ENCODE peak calls at places on chromosomes 11 and 22, in six cellular contexts. One of them, this sample, is unnamed.

GRCh38 chr11:128733440-128734115 is 39.7 kb downstream of the FLI1 start:
- DNase-seq in ovary: no peak
- DNase-seq in cardiac muscle cell: no peak
- DNase-seq in AG09309: no peak
- DNase-seq in CD8-positive, alpha-beta T cell: no peak
- DNase-seq in tibial artery: no peak
- DNase-seq in this sample: peak

GRCh38 chr11:88231894-88232482 is 56.7 kb upstream of the RAB38 start:
- DNase-seq in ovary: no peak
- DNase-seq in cardiac muscle cell: peak
- DNase-seq in AG09309: peak
- DNase-seq in CD8-positive, alpha-beta T cell: no peak
- DNase-seq in tibial artery: no peak
- DNase-seq in this sample: peak

GRCh38 chr11:11580831-11581492 is 40.8 kb downstream of the GALNT18 start:
- DNase-seq in ovary: no peak
- DNase-seq in cardiac muscle cell: no peak
- DNase-seq in AG09309: no peak
- DNase-seq in CD8-positive, alpha-beta T cell: no peak
- DNase-seq in tibial artery: no peak
- DNase-seq in this sample: no peak

GRCh38 chr22:44204937-44205712 is 24.4 kb downstream of the PARVG start:
- DNase-seq in ovary: peak
- DNase-seq in cardiac muscle cell: no peak
- DNase-seq in AG09309: no peak
- DNase-seq in CD8-positive, alpha-beta T cell: no peak
- DNase-seq in tibial artery: peak
- DNase-seq in this sample: no peak

GRCh38 chr11:62702241-62702640 is 5.0 kb downstream of the BSCL2 start:
- DNase-seq in ovary: no peak
- DNase-seq in cardiac muscle cell: no peak
- DNase-seq in AG09309: no peak
- DNase-seq in CD8-positive, alpha-beta T cell: no peak
- DNase-seq in tibial artery: no peak
- DNase-seq in this sample: no peak

GRCh38 chr22:47294571-47294970 is 532.1 kb downstream of the TBC1D22A start:
- DNase-seq in ovary: no peak
- DNase-seq in cardiac muscle cell: no peak
- DNase-seq in AG09309: no peak
- DNase-seq in CD8-positive, alpha-beta T cell: no peak
- DNase-seq in tibial artery: no peak
- DNase-seq in this sample: no peak

GRCh38 chr11:93532285-93532789 is 10.9 kb downstream of the SMCO4 start:
- DNase-seq in ovary: no peak
- DNase-seq in cardiac muscle cell: peak
- DNase-seq in AG09309: no peak
- DNase-seq in CD8-positive, alpha-beta T cell: no peak
- DNase-seq in tibial artery: no peak
- DNase-seq in this sample: peak

GRCh38 chr11:128757886-128758612 is 64.2 kb downstream of the FLI1 start:
- DNase-seq in ovary: no peak
- DNase-seq in cardiac muscle cell: no peak
- DNase-seq in AG09309: no peak
- DNase-seq in CD8-positive, alpha-beta T cell: no peak
- DNase-seq in tibial artery: no peak
- DNase-seq in this sample: no peak

GRCh38 chr11:63549411-63549810 is 12.8 kb downstream of the PLAAT4 start:
- DNase-seq in ovary: no peak
- DNase-seq in cardiac muscle cell: no peak
- DNase-seq in AG09309: no peak
- DNase-seq in CD8-positive, alpha-beta T cell: no peak
- DNase-seq in tibial artery: no peak
- DNase-seq in this sample: no peak

GRCh38 chr22:45891996-45892621 is 84.9 kb downstream of the WNT7B start:
- DNase-seq in ovary: no peak
- DNase-seq in cardiac muscle cell: no peak
- DNase-seq in AG09309: no peak
- DNase-seq in CD8-positive, alpha-beta T cell: no peak
- DNase-seq in tibial artery: no peak
- DNase-seq in this sample: no peak

DNA sequence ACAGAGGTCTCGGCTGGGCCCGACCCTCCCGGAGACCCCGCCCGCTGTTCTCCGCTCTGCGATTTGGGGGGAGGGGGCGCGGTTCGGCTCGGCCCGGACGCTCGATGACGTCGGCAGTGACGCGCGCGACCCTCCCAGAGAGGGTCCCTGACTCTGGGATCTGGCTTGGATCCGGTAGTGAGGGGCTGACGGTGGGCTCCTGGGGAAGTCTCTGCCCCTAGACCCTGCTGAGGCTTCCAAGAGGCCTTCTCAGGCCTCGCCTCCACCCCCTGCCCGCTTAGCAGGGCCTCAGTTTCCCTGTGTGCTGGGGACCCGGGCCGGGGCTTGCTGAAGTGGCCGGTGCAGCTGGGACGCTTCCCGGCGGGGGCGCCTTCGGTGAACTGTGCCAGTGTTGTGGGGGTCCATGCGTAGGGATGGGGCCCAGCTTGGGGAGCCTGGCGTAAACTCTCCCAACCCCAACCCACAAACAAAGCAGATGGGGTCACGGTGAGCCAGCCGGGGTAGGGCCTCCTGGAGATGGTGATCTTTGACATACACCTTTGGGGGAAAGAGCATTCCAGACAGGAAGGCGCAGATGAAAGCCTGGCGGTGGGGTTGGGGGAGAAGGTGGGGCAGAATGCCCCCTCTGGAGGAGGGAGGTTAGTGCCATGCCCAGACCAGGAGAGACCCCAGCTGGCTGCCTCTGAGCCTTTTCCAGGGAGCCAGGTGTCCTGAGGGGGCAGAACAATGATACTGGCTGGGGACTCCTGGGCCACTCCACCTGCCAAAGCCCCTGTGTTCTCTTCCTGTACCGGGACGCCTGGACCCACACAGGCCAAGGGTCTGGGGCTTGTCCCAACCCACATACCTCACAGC is 1.0 kb downstream of the B4GALNT4 start:
- DNase-seq in ovary: peak
- DNase-seq in cardiac muscle cell: no peak
- DNase-seq in AG09309: no peak
- DNase-seq in CD8-positive, alpha-beta T cell: no peak
- DNase-seq in tibial artery: no peak
- DNase-seq in this sample: no peak
- H3K4me3 ChIP-seq in ovary: peak
- H3K4me3 ChIP-seq in cardiac muscle cell: peak
- H3K4me3 ChIP-seq in AG09309: peak
- H3K4me3 ChIP-seq in CD8-positive, alpha-beta T cell: no peak
- H3K4me3 ChIP-seq in tibial artery: no peak
- H3K4me3 ChIP-seq in this sample: no peak

GRCh38 chr11:75430692-75431532 is 2.1 kb downstream of the KLHL35 start:
- DNase-seq in ovary: no peak
- DNase-seq in cardiac muscle cell: no peak
- DNase-seq in AG09309: no peak
- DNase-seq in CD8-positive, alpha-beta T cell: no peak
- DNase-seq in tibial artery: no peak
- DNase-seq in this sample: no peak

GRCh38 chr11:75428989-75429640 is 3.9 kb downstream of the KLHL35 start:
- DNase-seq in ovary: no peak
- DNase-seq in cardiac muscle cell: no peak
- DNase-seq in AG09309: no peak
- DNase-seq in CD8-positive, alpha-beta T cell: no peak
- DNase-seq in tibial artery: no peak
- DNase-seq in this sample: no peak

GRCh38 chr11:75429641-75429901 is 3.4 kb downstream of the KLHL35 start:
- DNase-seq in ovary: no peak
- DNase-seq in cardiac muscle cell: no peak
- DNase-seq in AG09309: no peak
- DNase-seq in CD8-positive, alpha-beta T cell: no peak
- DNase-seq in tibial artery: no peak
- DNase-seq in this sample: no peak

GRCh38 chr11:75431533-75432525 is 1.2 kb downstream of the KLHL35 start:
- DNase-seq in ovary: no peak
- DNase-seq in cardiac muscle cell: no peak
- DNase-seq in AG09309: no peak
- DNase-seq in CD8-positive, alpha-beta T cell: no peak
- DNase-seq in tibial artery: no peak
- DNase-seq in this sample: no peak

DNA sequence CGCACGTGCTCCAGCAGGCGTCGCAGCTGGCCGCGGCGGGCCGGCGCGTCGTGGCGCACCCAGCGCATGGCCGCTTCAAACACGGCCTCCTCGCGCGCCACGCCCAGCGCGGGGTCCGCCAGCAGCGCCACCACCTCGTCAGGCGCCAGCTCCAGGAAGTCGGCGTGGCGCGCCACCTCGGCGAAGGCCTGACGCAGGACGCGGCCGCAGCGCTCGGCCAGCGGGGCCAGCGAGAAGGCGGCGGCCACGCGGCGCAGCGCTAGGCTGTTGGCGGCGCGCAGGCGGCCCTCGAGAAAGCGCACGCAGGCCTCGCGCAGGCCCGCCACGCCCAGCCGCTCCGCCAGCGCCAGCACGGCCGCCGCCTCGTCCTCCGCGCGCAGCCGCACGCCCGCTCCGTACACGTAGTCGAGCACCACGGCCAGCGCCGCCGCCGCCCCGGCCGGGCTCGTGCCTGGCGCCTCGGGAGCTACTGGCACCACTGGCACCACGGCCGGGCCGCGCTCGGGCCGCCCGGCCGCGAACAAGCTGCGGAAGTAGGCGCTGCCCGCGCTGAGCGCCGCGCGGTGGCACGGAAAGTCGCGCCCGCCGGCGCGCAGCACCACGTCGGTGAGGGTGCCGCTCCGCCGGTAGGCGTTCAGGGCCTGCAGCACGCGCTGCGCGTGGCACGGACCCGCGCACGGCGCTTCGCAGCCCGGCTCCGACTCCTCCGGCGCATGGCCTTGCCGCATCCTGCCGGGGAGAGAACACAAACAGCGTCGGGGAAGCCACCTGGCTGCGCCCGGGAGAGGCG is 2.9 kb downstream of the KLHL35 start:
- DNase-seq in ovary: peak
- DNase-seq in cardiac muscle cell: peak
- DNase-seq in AG09309: no peak
- DNase-seq in CD8-positive, alpha-beta T cell: peak
- DNase-seq in tibial artery: peak
- DNase-seq in this sample: peak
- TF ChIP-seq CTCF in ovary: no peak
- TF ChIP-seq CTCF in cardiac muscle cell: no peak
- TF ChIP-seq CTCF in AG09309: no peak
- TF ChIP-seq CTCF in CD8-positive, alpha-beta T cell: no peak
- TF ChIP-seq CTCF in tibial artery: no peak
- TF ChIP-seq CTCF in this sample: no peak

GRCh38 chr11:44066732-44067131 is 662 bp downstream of the ACCS start:
- DNase-seq in ovary: peak
- DNase-seq in cardiac muscle cell: peak
- DNase-seq in AG09309: peak
- DNase-seq in CD8-positive, alpha-beta T cell: no peak
- DNase-seq in tibial artery: no peak
- DNase-seq in this sample: peak

GRCh38 chr11:44065851-44066731 is at the start of gene ACCS:
- DNase-seq in ovary: peak
- DNase-seq in cardiac muscle cell: peak
- DNase-seq in AG09309: peak
- DNase-seq in CD8-positive, alpha-beta T cell: peak
- DNase-seq in tibial artery: peak
- DNase-seq in this sample: peak

GRCh38 chr11:44068180-44068579 is 2.1 kb downstream of the ACCS start:
- DNase-seq in ovary: no peak
- DNase-seq in cardiac muscle cell: no peak
- DNase-seq in AG09309: no peak
- DNase-seq in CD8-positive, alpha-beta T cell: no peak
- DNase-seq in tibial artery: no peak
- DNase-seq in this sample: no peak

GRCh38 chr11:44067266-44067665 is 1.2 kb downstream of the ACCS start:
- DNase-seq in ovary: no peak
- DNase-seq in cardiac muscle cell: no peak
- DNase-seq in AG09309: no peak
- DNase-seq in CD8-positive, alpha-beta T cell: no peak
- DNase-seq in tibial artery: no peak
- DNase-seq in this sample: no peak

DNA sequence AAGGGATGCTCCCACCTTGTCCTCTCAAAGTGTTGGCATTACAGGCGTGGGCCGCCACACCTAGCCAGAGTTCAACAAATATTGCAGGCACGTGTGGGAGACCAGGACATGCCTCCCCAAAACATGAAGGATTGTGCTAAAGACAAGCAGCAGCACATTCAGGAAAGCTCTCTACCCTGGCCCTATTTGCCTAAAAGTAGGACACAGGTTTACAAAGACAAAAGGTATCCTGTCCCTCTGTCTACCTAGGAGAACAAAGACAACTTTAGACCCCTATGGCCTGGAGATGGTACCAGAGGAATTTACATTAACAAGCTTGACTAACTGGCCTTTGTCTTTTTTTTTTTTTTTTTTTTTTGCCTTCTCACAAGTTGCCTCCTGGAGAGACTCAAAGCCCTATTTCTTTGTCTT is 904 bp upstream of the ACCS start:
- DNase-seq in ovary: no peak
- DNase-seq in cardiac muscle cell: no peak
- DNase-seq in AG09309: no peak
- DNase-seq in CD8-positive, alpha-beta T cell: no peak
- DNase-seq in tibial artery: no peak
- DNase-seq in this sample: no peak
- H3K4me3 ChIP-seq in ovary: no peak
- H3K4me3 ChIP-seq in cardiac muscle cell: no peak
- H3K4me3 ChIP-seq in AG09309: no peak
- H3K4me3 ChIP-seq in CD8-positive, alpha-beta T cell: peak
- H3K4me3 ChIP-seq in tibial artery: no peak
- H3K4me3 ChIP-seq in this sample: no peak

GRCh38 chr11:96119211-96119610 is 195.3 kb upstream of the MTMR2 start:
- DNase-seq in ovary: no peak
- DNase-seq in cardiac muscle cell: no peak
- DNase-seq in AG09309: no peak
- DNase-seq in CD8-positive, alpha-beta T cell: no peak
- DNase-seq in tibial artery: no peak
- DNase-seq in this sample: no peak

GRCh38 chr11:96124155-96124554 is 200.2 kb upstream of the MTMR2 start:
- DNase-seq in ovary: no peak
- DNase-seq in cardiac muscle cell: no peak
- DNase-seq in AG09309: no peak
- DNase-seq in CD8-positive, alpha-beta T cell: no peak
- DNase-seq in tibial artery: no peak
- DNase-seq in this sample: no peak

GRCh38 chr11:96125400-96125799 is 201.5 kb upstream of the MTMR2 start:
- DNase-seq in ovary: no peak
- DNase-seq in cardiac muscle cell: no peak
- DNase-seq in AG09309: no peak
- DNase-seq in CD8-positive, alpha-beta T cell: no peak
- DNase-seq in tibial artery: no peak
- DNase-seq in this sample: no peak

GRCh38 chr11:96123301-96123700 is 199.4 kb upstream of the MTMR2 start:
- DNase-seq in ovary: no peak
- DNase-seq in cardiac muscle cell: no peak
- DNase-seq in AG09309: no peak
- DNase-seq in CD8-positive, alpha-beta T cell: no peak
- DNase-seq in tibial artery: no peak
- DNase-seq in this sample: no peak

DNA sequence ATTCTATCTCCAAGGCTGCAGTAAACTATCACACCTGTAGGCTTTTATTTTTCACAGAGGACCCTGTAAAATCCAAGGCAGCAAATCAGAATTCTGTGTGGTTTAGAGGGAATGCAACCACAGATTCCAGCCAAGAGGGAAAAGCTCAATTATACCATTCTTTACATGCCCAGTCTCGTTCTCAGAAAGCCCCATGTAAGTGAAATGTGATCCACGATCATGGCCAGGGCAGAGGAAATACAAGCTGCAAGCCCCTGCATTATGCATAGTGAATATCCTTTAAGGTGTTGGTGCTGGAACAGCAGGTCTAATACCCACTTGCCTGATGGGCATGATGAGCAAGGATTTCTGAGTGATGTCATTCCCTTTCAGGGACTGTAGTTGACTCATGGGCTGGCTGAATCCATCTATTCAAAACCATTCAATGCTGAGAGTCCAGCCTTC is 198.7 kb upstream of the MTMR2 start:
- DNase-seq in ovary: no peak
- DNase-seq in cardiac muscle cell: no peak
- DNase-seq in AG09309: no peak
- DNase-seq in CD8-positive, alpha-beta T cell: no peak
- DNase-seq in tibial artery: no peak
- DNase-seq in this sample: peak
- TF ChIP-seq CTCF in ovary: no peak
- TF ChIP-seq CTCF in cardiac muscle cell: no peak
- TF ChIP-seq CTCF in AG09309: no peak
- TF ChIP-seq CTCF in CD8-positive, alpha-beta T cell: no peak
- TF ChIP-seq CTCF in tibial artery: no peak
- TF ChIP-seq CTCF in this sample: no peak

This sample was measured in choroid plexus epithelial cell.